ENCODE peak calls at places on chromosomes 11 and 22, in nine cellular contexts. I, D, Y, P, K, A, N, C and X are unnamed samples.

GRCh38 chr11:65891180-65892136 is 985 bp downstream of the CCDC85B start:
- DNase-seq in I (no peak), D (peak), Y (peak), P (no peak), K (no peak), A (peak), N (peak), C (no peak), X (no peak)

GRCh38 chr11:105073486-105074200 is 28.5 kb upstream of the CARD16 start:
- DNase-seq in I (no peak), D (no peak), Y (no peak), P (no peak), K (no peak), A (no peak), N (no peak), C (no peak), X (no peak)

GRCh38 chr11:34601085-34601444 is 19.8 kb upstream of the EHF start:
- DNase-seq in I (peak), D (peak), Y (no peak), P (peak), K (no peak), A (no peak), N (no peak), C (no peak), X (no peak)

GRCh38 chr11:67699521-67699920 is 25.1 kb upstream of the ALDH3B2 start:
- DNase-seq in I (no peak), D (peak), Y (no peak), P (peak), K (no peak), A (no peak), N (no peak), C (no peak), X (no peak)

GRCh38 chr11:2387266-2387982 is 10.3 kb downstream of the CD81 start:
- DNase-seq in I (no peak), D (peak), Y (peak), P (peak), K (no peak), A (no peak), N (no peak), C (no peak), X (no peak)

GRCh38 chr11:8962827-8963226 is 1.4 kb downstream of the TMEM9B start:
- DNase-seq in I (no peak), D (no peak), Y (no peak), P (no peak), K (no peak), A (no peak), N (no peak), C (no peak), X (no peak)

GRCh38 chr22:40244586-40244985 is 66.9 kb downstream of the TNRC6B start:
- DNase-seq in I (no peak), D (no peak), Y (no peak), P (peak), K (no peak), A (no peak), N (no peak), C (no peak), X (no peak)

GRCh38 chr11:61507962-61508824 is at the start of gene LRRC10B:
- DNase-seq in I (no peak), D (no peak), Y (peak), P (no peak), K (no peak), A (no peak), N (peak), C (peak), X (peak)

GRCh38 chr22:30383061-30383460 is 4.2 kb downstream of the RNF215 start:
- DNase-seq in I (no peak), D (no peak), Y (no peak), P (no peak), K (no peak), A (no peak), N (no peak), C (no peak), X (no peak)

GRCh38 chr22:43477151-43477725 is 65.4 kb downstream of the MPPED1 start:
- DNase-seq in I (no peak), D (no peak), Y (no peak), P (no peak), K (peak), A (no peak), N (no peak), C (no peak), X (no peak)